ENCODE peak calls at places on chromosomes 7 and 10, in nine cellular contexts. C is HCT116, V is uterus, I is heart left ventricle, M is gastrocnemius medialis, N is right lobe of liver, R is IMR-90, K is body of pancreas, B is adrenal gland. W is an unnamed sample.

GRCh38 chr7:129367700-129368388 is 66.4 kb upstream of the STRIP2 start:
- DNase-seq in I (peak), V (peak), B (peak), R (peak), C (peak), M (peak), N (peak), K (peak), W (peak)

GRCh38 chr7:129993275-129993674 is 40.5 kb upstream of the UBE2H start:
- DNase-seq in M (no peak), C (no peak), K (no peak), B (no peak), V (no peak), R (no peak), N (no peak), I (no peak), W (peak)

GRCh38 chr7:4742051-4742573 is 33.3 kb upstream of the AP5Z1 start:
- DNase-seq in M (no peak), C (no peak), K (no peak), I (no peak), R (no peak), B (no peak), N (no peak), V (no peak), W (no peak)

GRCh38 chr7:55996856-55997500 is 32.6 kb downstream of the NIPSNAP2 start:
- DNase-seq in R (no peak), M (no peak), V (no peak), N (peak), K (no peak), I (no peak), C (no peak), B (peak), W (no peak)

GRCh38 chr10:60536529-60537114 is 146.9 kb upstream of the ANK3 start:
- DNase-seq in V (no peak), N (no peak), R (peak), I (no peak), M (no peak), B (no peak), C (peak), K (no peak), W (no peak)

GRCh38 chr7:92517626-92518025 is 10.7 kb downstream of the PEX1 start:
- DNase-seq in R (peak), I (no peak), B (no peak), M (no peak), C (no peak), K (no peak), V (no peak), N (no peak), W (no peak)

GRCh38 chr10:60257767-60258428 is 131.8 kb downstream of the ANK3 start:
- DNase-seq in K (no peak), N (no peak), M (no peak), R (no peak), I (no peak), C (no peak), V (no peak), B (no peak), W (no peak)

GRCh38 chr10:43959364-43959763 is 310.7 kb upstream of the ZNF32 start:
- DNase-seq in N (no peak), K (no peak), C (no peak), B (no peak), V (no peak), I (no peak), M (no peak), R (no peak), W (peak)

GRCh38 chr7:158129037-158130022 is 458.3 kb downstream of the PTPRN2 start:
- DNase-seq in B (no peak), C (no peak), M (no peak), V (no peak), R (no peak), K (no peak), I (no peak), N (no peak), W (peak)

GRCh38 chr10:22666287-22667092 is 47.9 kb downstream of the PIP4K2A start:
- DNase-seq in C (no peak), B (no peak), N (no peak), R (peak), V (no peak), I (no peak), M (no peak), K (peak), W (no peak)

GRCh38 chr7:10888861-10889260 is 84.8 kb upstream of the PHF14 start:
- DNase-seq in R (no peak), M (no peak), I (no peak), N (no peak), V (no peak), C (no peak), B (no peak), K (no peak), W (no peak)

GRCh38 chr10:48805848-48806247 is 121.2 kb downstream of the WDFY4 start:
- DNase-seq in V (peak), I (peak), K (no peak), M (no peak), R (no peak), C (no peak), B (no peak), N (no peak), W (no peak)

GRCh38 chr10:45000764-45001381 is at the start of gene ZNF22:
- DNase-seq in C (no peak), I (peak), K (peak), M (no peak), V (peak), N (peak), R (peak), B (peak), W (no peak)
- TF ChIP-seq POLR2A in C (no peak), I (no peak), K (no peak), M (peak), V (peak), N (peak), R (peak), B (no peak), W (no peak)

GRCh38 chr7:155405399-155406318 is 52.3 kb upstream of the EN2 start:
- DNase-seq in N (no peak), V (no peak), C (no peak), R (no peak), I (no peak), B (no peak), K (peak), M (no peak), W (no peak)
- TF ChIP-seq CTCF in N (peak), V (no peak), C (peak), R (no peak), I (no peak), B (no peak), K (no peak), M (no peak), W (no peak)

GRCh38 chr7:91112902-91113321 is 151.3 kb upstream of the FZD1 start:
- DNase-seq in K (no peak), I (no peak), V (no peak), R (peak), N (no peak), M (no peak), B (no peak), C (no peak), W (no peak)

GRCh38 chr7:91103365-91103764 is 160.9 kb upstream of the FZD1 start:
- DNase-seq in M (no peak), R (no peak), V (no peak), C (no peak), B (no peak), I (no peak), K (no peak), N (no peak), W (no peak)

GRCh38 chr7:91109200-91109599 is 155.0 kb upstream of the FZD1 start:
- DNase-seq in M (no peak), I (no peak), V (no peak), R (no peak), C (no peak), B (no peak), K (no peak), N (no peak), W (no peak)
- TF ChIP-seq POLR2A in M (no peak), I (no peak), V (no peak), R (no peak), C (no peak), B (no peak), K (no peak), N (no peak), W (no peak)

GRCh38 chr10:92880233-92880861 is 32.0 kb downstream of the EXOC6 start:
- DNase-seq in C (peak), R (peak), M (no peak), N (no peak), V (no peak), B (no peak), K (no peak), I (no peak), W (no peak)
- TF ChIP-seq CTCF in C (peak), R (peak), M (peak), N (peak), V (peak), B (peak), K (peak), I (peak), W (no peak)

GRCh38 chr10:32056136-32057040 is at the start of gene KIF5B:
- DNase-seq in I (peak), R (peak), V (peak), M (peak), N (peak), K (peak), C (peak), B (peak), W (peak)
- TF ChIP-seq POLR2A in I (peak), R (peak), V (peak), M (peak), N (peak), K (peak), C (peak), B (peak), W (no peak)

GRCh38 chr7:149479554-149479953 is 18.1 kb downstream of the ZNF746 start:
- DNase-seq in C (no peak), N (no peak), V (no peak), I (no peak), B (no peak), K (no peak), M (no peak), R (no peak), W (no peak)
- TF ChIP-seq CTCF in C (no peak), N (no peak), V (no peak), I (no peak), B (no peak), K (no peak), M (no peak), R (no peak), W (no peak)

DNA sequence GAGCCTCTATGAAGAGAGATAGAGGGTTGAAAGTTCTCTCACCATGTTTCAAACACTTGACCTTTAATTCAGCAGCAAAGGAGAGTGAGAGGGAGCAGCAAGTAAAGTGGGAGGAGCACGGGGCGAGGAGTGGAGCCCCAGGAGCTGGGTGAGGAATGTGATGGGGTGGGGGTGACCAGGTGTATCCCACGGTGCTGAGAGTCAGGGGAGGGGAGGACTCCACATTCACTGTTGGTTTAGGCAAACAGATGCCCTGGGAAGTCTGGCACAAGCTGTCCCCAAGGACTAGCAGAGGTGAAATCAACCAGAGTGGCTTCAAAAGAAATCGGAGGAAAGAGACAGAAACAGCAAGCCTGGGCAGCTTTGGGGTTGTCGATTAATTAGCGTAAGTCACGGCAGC is 101.8 kb upstream of the PITRM1 start:
- DNase-seq in V (no peak), C (no peak), M (no peak), I (no peak), B (no peak), R (no peak), K (no peak), N (no peak), W (no peak)
- TF ChIP-seq POLR2A in V (no peak), C (no peak), M (no peak), I (no peak), B (no peak), R (no peak), K (no peak), N (no peak), W (no peak)

W was measured in lower leg skin.